ENCODE peak calls at places on chromosomes 1 and 21, in six cellular contexts. V is epithelial cell of prostate, L is NCI-H748 treated with DMSO at 0.1 percent for 48 hours, O is NCI-H1092 treated with DMSO at 0.1 percent for 48 hours, X is neural progenitor cell, S is choroid plexus epithelial cell. N is an unnamed sample.

GRCh38 chr1:7644906-7645750 is 126.0 kb upstream of the VAMP3 start:
- DNase-seq in V (no peak), L (peak), O (peak), X (no peak), S (no peak), N (no peak)

GRCh38 chr21:37914211-37914900 is 1.9 kb downstream of the KCNJ6 start:
- DNase-seq in V (no peak), L (peak), O (peak), X (peak), S (peak), N (peak)

GRCh38 chr21:34282223-34282622 is 81.6 kb upstream of the KCNE2 start:
- DNase-seq in V (no peak), L (no peak), O (no peak), X (no peak), S (no peak), N (peak)

GRCh38 chr1:81313289-81313688 is 487.4 kb upstream of the ADGRL2 start:
- DNase-seq in V (no peak), L (no peak), O (no peak), X (no peak), S (no peak), N (no peak)

GRCh38 chr1:90723561-90724108 is 6.5 kb upstream of the BARHL2 start:
- DNase-seq in V (no peak), L (no peak), O (no peak), X (peak), S (no peak), N (no peak)

GRCh38 chr21:37757631-37758376 is 158.5 kb downstream of the KCNJ6 start:
- DNase-seq in V (no peak), L (no peak), O (peak), X (no peak), S (no peak), N (no peak)

GRCh38 chr1:40620150-40620549 is 45.3 kb downstream of the RIMS3 start:
- DNase-seq in V (no peak), L (no peak), O (no peak), X (no peak), S (no peak), N (no peak)

GRCh38 chr1:196732526-196732925 is 42.1 kb upstream of the CFHR3 start:
- DNase-seq in V (no peak), L (no peak), O (no peak), X (peak), S (peak), N (no peak)

GRCh38 chr1:16420719-16421118 is 16.5 kb downstream of the SPATA21 start:
- DNase-seq in V (no peak), L (no peak), O (no peak), X (no peak), S (no peak), N (no peak)

GRCh38 chr1:8423702-8424538 is 106.0 kb downstream of the SLC45A1 start:
- DNase-seq in V (no peak), L (peak), O (peak), X (peak), S (peak), N (peak)

GRCh38 chr1:55480396-55480795 is 265.2 kb upstream of the USP24 start:
- DNase-seq in V (no peak), L (no peak), O (no peak), X (no peak), S (no peak), N (no peak)

GRCh38 chr1:35834218-35834617 is 26.4 kb downstream of the AGO4 start:
- DNase-seq in V (no peak), L (no peak), O (no peak), X (no peak), S (no peak), N (no peak)

GRCh38 chr1:21005840-21006239 is 170.9 kb downstream of the EIF4G3 start:
- DNase-seq in V (no peak), L (no peak), O (no peak), X (no peak), S (no peak), N (no peak)

GRCh38 chr1:229186373-229187056 is 84.4 kb upstream of the RAB4A start:
- DNase-seq in V (no peak), L (no peak), O (no peak), X (no peak), S (no peak), N (no peak)

GRCh38 chr1:199522936-199523335 is 504.6 kb upstream of the NR5A2 start:
- DNase-seq in V (no peak), L (no peak), O (no peak), X (no peak), S (peak), N (peak)

GRCh38 chr1:59549067-59549837 is 252.4 kb downstream of the FGGY start:
- DNase-seq in V (no peak), L (no peak), O (no peak), X (no peak), S (no peak), N (no peak)

GRCh38 chr21:38787461-38788274 is 18.1 kb upstream of the ETS2 start:
- DNase-seq in V (peak), L (no peak), O (no peak), X (no peak), S (peak), N (peak)

GRCh38 chr21:16870116-16870515 is 642.7 kb upstream of the CXADR start:
- DNase-seq in V (no peak), L (no peak), O (no peak), X (no peak), S (peak), N (peak)

GRCh38 chr1:53066941-53067738 is 5.1 kb downstream of the PODN start:
- DNase-seq in V (no peak), L (no peak), O (no peak), X (no peak), S (no peak), N (no peak)

GRCh38 chr1:71656902-71657301 is 576.1 kb upstream of the ZRANB2 start:
- DNase-seq in V (no peak), L (no peak), O (no peak), X (no peak), S (no peak), N (no peak)

GRCh38 chr21:36769051-36769867 is 70.3 kb downstream of the SIM2 start:
- DNase-seq in V (no peak), L (peak), O (peak), X (no peak), S (peak), N (peak)

GRCh38 chr1:227961651-227962050 is 13.9 kb upstream of the WNT9A start:
- DNase-seq in V (no peak), L (no peak), O (no peak), X (peak), S (no peak), N (no peak)

GRCh38 chr1:27726173-27726793 is 522 bp downstream of the FAM76A start:
- DNase-seq in V (no peak), L (no peak), O (peak), X (peak), S (peak), N (peak)

N was measured in fibroblast of pulmonary artery.